ENCODE peak calls at places on chromosomes 3 and 15, in nine cellular contexts. One of them, this sample, is unnamed.

GRCh38 chr3:86282106-86282787 is 708.7 kb downstream of the VGLL3 start:
- DNase-seq in fibroblast of pulmonary artery: no peak
- DNase-seq in HFFc6: no peak
- DNase-seq in tibial artery: peak
- DNase-seq in CD4-positive, alpha-beta T cell: no peak
- DNase-seq in type B pancreatic cell: no peak
- DNase-seq in activated B cell treated with CpG ODN at 0.5 μM for 24 hours: no peak
- DNase-seq in dorsolateral prefrontal cortex: no peak
- DNase-seq in ovary: no peak
- DNase-seq in this sample: no peak

GRCh38 chr3:12454076-12454807 is 30.0 kb upstream of the TSEN2 start:
- DNase-seq in fibroblast of pulmonary artery: no peak
- DNase-seq in tibial artery: peak
- DNase-seq in dorsolateral prefrontal cortex: no peak
- DNase-seq in CD4-positive, alpha-beta T cell: no peak
- DNase-seq in type B pancreatic cell: no peak
- DNase-seq in ovary: no peak
- DNase-seq in activated B cell treated with CpG ODN at 0.5 μM for 24 hours: no peak
- DNase-seq in HFFc6: peak
- DNase-seq in this sample: no peak

GRCh38 chr3:135143474-135143873 is 348.4 kb downstream of the EPHB1 start:
- DNase-seq in activated B cell treated with CpG ODN at 0.5 μM for 24 hours: no peak
- DNase-seq in CD4-positive, alpha-beta T cell: no peak
- DNase-seq in type B pancreatic cell: no peak
- DNase-seq in HFFc6: no peak
- DNase-seq in ovary: no peak
- DNase-seq in fibroblast of pulmonary artery: no peak
- DNase-seq in dorsolateral prefrontal cortex: no peak
- DNase-seq in tibial artery: no peak
- DNase-seq in this sample: no peak

GRCh38 chr3:30397030-30397429 is 209.4 kb upstream of the TGFBR2 start:
- DNase-seq in fibroblast of pulmonary artery: no peak
- DNase-seq in CD4-positive, alpha-beta T cell: no peak
- DNase-seq in type B pancreatic cell: no peak
- DNase-seq in tibial artery: no peak
- DNase-seq in ovary: no peak
- DNase-seq in dorsolateral prefrontal cortex: no peak
- DNase-seq in HFFc6: no peak
- DNase-seq in activated B cell treated with CpG ODN at 0.5 μM for 24 hours: no peak
- DNase-seq in this sample: no peak

GRCh38 chr3:133452603-133453313 is 52.9 kb downstream of the BFSP2 start:
- DNase-seq in activated B cell treated with CpG ODN at 0.5 μM for 24 hours: no peak
- DNase-seq in dorsolateral prefrontal cortex: no peak
- DNase-seq in ovary: no peak
- DNase-seq in fibroblast of pulmonary artery: no peak
- DNase-seq in CD4-positive, alpha-beta T cell: no peak
- DNase-seq in type B pancreatic cell: no peak
- DNase-seq in tibial artery: no peak
- DNase-seq in HFFc6: peak
- DNase-seq in this sample: no peak

GRCh38 chr3:146065573-146066006 is 95.4 kb downstream of the PLOD2 start:
- DNase-seq in fibroblast of pulmonary artery: peak
- DNase-seq in ovary: no peak
- DNase-seq in activated B cell treated with CpG ODN at 0.5 μM for 24 hours: no peak
- DNase-seq in tibial artery: no peak
- DNase-seq in dorsolateral prefrontal cortex: no peak
- DNase-seq in HFFc6: peak
- DNase-seq in type B pancreatic cell: no peak
- DNase-seq in CD4-positive, alpha-beta T cell: no peak
- DNase-seq in this sample: no peak

GRCh38 chr15:42091753-42092665 is 2.4 kb downstream of the PLA2G4D start:
- DNase-seq in tibial artery: no peak
- DNase-seq in activated B cell treated with CpG ODN at 0.5 μM for 24 hours: no peak
- DNase-seq in HFFc6: peak
- DNase-seq in dorsolateral prefrontal cortex: no peak
- DNase-seq in fibroblast of pulmonary artery: no peak
- DNase-seq in CD4-positive, alpha-beta T cell: no peak
- DNase-seq in ovary: no peak
- DNase-seq in type B pancreatic cell: no peak
- DNase-seq in this sample: no peak

GRCh38 chr3:14261229-14261628 is 82.6 kb downstream of the LSM3 start:
- DNase-seq in type B pancreatic cell: peak
- DNase-seq in activated B cell treated with CpG ODN at 0.5 μM for 24 hours: peak
- DNase-seq in fibroblast of pulmonary artery: peak
- DNase-seq in tibial artery: peak
- DNase-seq in dorsolateral prefrontal cortex: peak
- DNase-seq in HFFc6: peak
- DNase-seq in CD4-positive, alpha-beta T cell: peak
- DNase-seq in ovary: peak
- DNase-seq in this sample: peak

GRCh38 chr3:58190291-58190690 is 20.5 kb downstream of the DNASE1L3 start:
- DNase-seq in tibial artery: no peak
- DNase-seq in fibroblast of pulmonary artery: no peak
- DNase-seq in activated B cell treated with CpG ODN at 0.5 μM for 24 hours: no peak
- DNase-seq in dorsolateral prefrontal cortex: no peak
- DNase-seq in CD4-positive, alpha-beta T cell: no peak
- DNase-seq in type B pancreatic cell: no peak
- DNase-seq in HFFc6: no peak
- DNase-seq in ovary: no peak
- DNase-seq in this sample: no peak

GRCh38 chr3:158896729-158897128 is 94.9 kb downstream of the MFSD1 start:
- DNase-seq in CD4-positive, alpha-beta T cell: no peak
- DNase-seq in fibroblast of pulmonary artery: no peak
- DNase-seq in ovary: no peak
- DNase-seq in activated B cell treated with CpG ODN at 0.5 μM for 24 hours: no peak
- DNase-seq in dorsolateral prefrontal cortex: no peak
- DNase-seq in type B pancreatic cell: no peak
- DNase-seq in tibial artery: no peak
- DNase-seq in HFFc6: no peak
- DNase-seq in this sample: no peak

GRCh38 chr15:78457101-78457500 is 19.1 kb downstream of the IREB2 start:
- DNase-seq in HFFc6: peak
- DNase-seq in ovary: no peak
- DNase-seq in dorsolateral prefrontal cortex: no peak
- DNase-seq in CD4-positive, alpha-beta T cell: no peak
- DNase-seq in activated B cell treated with CpG ODN at 0.5 μM for 24 hours: no peak
- DNase-seq in type B pancreatic cell: no peak
- DNase-seq in tibial artery: no peak
- DNase-seq in fibroblast of pulmonary artery: peak
- DNase-seq in this sample: no peak

GRCh38 chr3:135161425-135161824 is 366.4 kb downstream of the EPHB1 start:
- DNase-seq in ovary: no peak
- DNase-seq in type B pancreatic cell: no peak
- DNase-seq in HFFc6: no peak
- DNase-seq in dorsolateral prefrontal cortex: no peak
- DNase-seq in tibial artery: no peak
- DNase-seq in activated B cell treated with CpG ODN at 0.5 μM for 24 hours: no peak
- DNase-seq in CD4-positive, alpha-beta T cell: no peak
- DNase-seq in fibroblast of pulmonary artery: no peak
- DNase-seq in this sample: no peak

GRCh38 chr15:34297059-34297458 is 40.5 kb downstream of the SLC12A6 start:
- DNase-seq in tibial artery: no peak
- DNase-seq in HFFc6: peak
- DNase-seq in ovary: no peak
- DNase-seq in type B pancreatic cell: no peak
- DNase-seq in fibroblast of pulmonary artery: no peak
- DNase-seq in CD4-positive, alpha-beta T cell: no peak
- DNase-seq in dorsolateral prefrontal cortex: no peak
- DNase-seq in activated B cell treated with CpG ODN at 0.5 μM for 24 hours: no peak
- DNase-seq in this sample: no peak

GRCh38 chr15:70480196-70480856 is 283.0 kb downstream of the UACA start:
- DNase-seq in HFFc6: no peak
- DNase-seq in fibroblast of pulmonary artery: no peak
- DNase-seq in CD4-positive, alpha-beta T cell: peak
- DNase-seq in ovary: no peak
- DNase-seq in tibial artery: no peak
- DNase-seq in activated B cell treated with CpG ODN at 0.5 μM for 24 hours: no peak
- DNase-seq in type B pancreatic cell: no peak
- DNase-seq in dorsolateral prefrontal cortex: no peak
- DNase-seq in this sample: peak

GRCh38 chr3:52253314-52254260 is 8.0 kb downstream of the PPM1M start:
- DNase-seq in HFFc6: no peak
- DNase-seq in ovary: no peak
- DNase-seq in CD4-positive, alpha-beta T cell: peak
- DNase-seq in type B pancreatic cell: no peak
- DNase-seq in activated B cell treated with CpG ODN at 0.5 μM for 24 hours: peak
- DNase-seq in dorsolateral prefrontal cortex: peak
- DNase-seq in tibial artery: peak
- DNase-seq in fibroblast of pulmonary artery: peak
- DNase-seq in this sample: peak

GRCh38 chr3:121231872-121232271 is 313.9 kb downstream of the POLQ start:
- DNase-seq in tibial artery: no peak
- DNase-seq in ovary: no peak
- DNase-seq in HFFc6: no peak
- DNase-seq in CD4-positive, alpha-beta T cell: no peak
- DNase-seq in fibroblast of pulmonary artery: no peak
- DNase-seq in dorsolateral prefrontal cortex: no peak
- DNase-seq in activated B cell treated with CpG ODN at 0.5 μM for 24 hours: no peak
- DNase-seq in type B pancreatic cell: no peak
- DNase-seq in this sample: no peak

GRCh38 chr3:36800533-36801116 is 36.3 kb upstream of the DCLK3 start:
- DNase-seq in HFFc6: no peak
- DNase-seq in dorsolateral prefrontal cortex: no peak
- DNase-seq in fibroblast of pulmonary artery: no peak
- DNase-seq in activated B cell treated with CpG ODN at 0.5 μM for 24 hours: no peak
- DNase-seq in ovary: no peak
- DNase-seq in tibial artery: no peak
- DNase-seq in CD4-positive, alpha-beta T cell: no peak
- DNase-seq in type B pancreatic cell: no peak
- DNase-seq in this sample: no peak

GRCh38 chr15:55319537-55320325 is 709 bp downstream of the PIGB start:
- DNase-seq in HFFc6: no peak
- DNase-seq in type B pancreatic cell: no peak
- DNase-seq in tibial artery: no peak
- DNase-seq in CD4-positive, alpha-beta T cell: no peak
- DNase-seq in activated B cell treated with CpG ODN at 0.5 μM for 24 hours: no peak
- DNase-seq in fibroblast of pulmonary artery: peak
- DNase-seq in ovary: no peak
- DNase-seq in dorsolateral prefrontal cortex: no peak
- DNase-seq in this sample: peak

GRCh38 chr15:49832421-49832980 is 211.7 kb downstream of the DTWD1 start:
- DNase-seq in tibial artery: no peak
- DNase-seq in HFFc6: no peak
- DNase-seq in CD4-positive, alpha-beta T cell: no peak
- DNase-seq in activated B cell treated with CpG ODN at 0.5 μM for 24 hours: no peak
- DNase-seq in ovary: no peak
- DNase-seq in type B pancreatic cell: no peak
- DNase-seq in fibroblast of pulmonary artery: peak
- DNase-seq in dorsolateral prefrontal cortex: no peak
- DNase-seq in this sample: no peak

GRCh38 chr3:74267583-74268184 is 346.8 kb downstream of the CNTN3 start:
- DNase-seq in activated B cell treated with CpG ODN at 0.5 μM for 24 hours: no peak
- DNase-seq in dorsolateral prefrontal cortex: peak
- DNase-seq in type B pancreatic cell: no peak
- DNase-seq in ovary: no peak
- DNase-seq in CD4-positive, alpha-beta T cell: no peak
- DNase-seq in HFFc6: peak
- DNase-seq in tibial artery: no peak
- DNase-seq in fibroblast of pulmonary artery: peak
- DNase-seq in this sample: peak
- TF ChIP-seq CTCF in activated B cell treated with CpG ODN at 0.5 μM for 24 hours: no peak
- TF ChIP-seq CTCF in dorsolateral prefrontal cortex: peak
- TF ChIP-seq CTCF in type B pancreatic cell: peak
- TF ChIP-seq CTCF in ovary: peak
- TF ChIP-seq CTCF in CD4-positive, alpha-beta T cell: peak
- TF ChIP-seq CTCF in HFFc6: peak
- TF ChIP-seq CTCF in tibial artery: peak
- TF ChIP-seq CTCF in fibroblast of pulmonary artery: peak
- TF ChIP-seq CTCF in this sample: peak

DNA sequence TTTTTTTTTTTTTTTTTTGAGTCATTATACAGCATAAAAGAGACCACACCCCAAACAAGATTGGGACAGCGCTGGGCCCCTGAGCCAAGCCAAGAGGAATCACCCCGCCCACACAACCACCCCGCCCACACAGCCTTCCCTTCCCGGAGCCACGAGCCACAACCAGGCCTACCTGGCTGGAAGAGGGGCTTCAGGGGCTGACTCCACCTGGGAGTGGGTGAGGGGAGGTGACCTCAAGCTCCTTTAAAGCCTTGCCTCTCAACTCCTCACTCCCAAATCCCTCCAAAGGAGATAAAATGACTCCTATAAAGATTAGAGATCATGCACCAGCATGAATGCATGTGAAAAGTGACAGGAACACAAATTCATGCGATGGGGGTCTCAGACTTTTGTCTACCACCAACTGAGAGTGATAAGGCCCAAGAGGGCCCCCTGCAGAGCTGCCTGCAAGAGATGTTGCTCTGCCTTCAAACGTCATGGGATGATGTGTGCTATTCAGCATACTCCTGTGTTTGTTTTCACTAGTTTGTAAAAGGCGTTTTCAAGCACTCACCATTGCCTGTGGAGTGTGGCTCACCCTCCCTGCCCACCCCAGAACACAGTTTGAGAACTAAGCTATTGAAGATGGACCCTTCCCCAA is 23.1 kb upstream of the KLF13 start:
- DNase-seq in CD4-positive, alpha-beta T cell: no peak
- DNase-seq in ovary: no peak
- DNase-seq in type B pancreatic cell: peak
- DNase-seq in dorsolateral prefrontal cortex: no peak
- DNase-seq in tibial artery: peak
- DNase-seq in fibroblast of pulmonary artery: no peak
- DNase-seq in activated B cell treated with CpG ODN at 0.5 μM for 24 hours: no peak
- DNase-seq in HFFc6: no peak
- DNase-seq in this sample: no peak
- TF ChIP-seq CTCF in CD4-positive, alpha-beta T cell: no peak
- TF ChIP-seq CTCF in ovary: no peak
- TF ChIP-seq CTCF in type B pancreatic cell: no peak
- TF ChIP-seq CTCF in dorsolateral prefrontal cortex: no peak
- TF ChIP-seq CTCF in tibial artery: no peak
- TF ChIP-seq CTCF in fibroblast of pulmonary artery: no peak
- TF ChIP-seq CTCF in activated B cell treated with CpG ODN at 0.5 μM for 24 hours: no peak
- TF ChIP-seq CTCF in HFFc6: peak
- TF ChIP-seq CTCF in this sample: no peak

GRCh38 chr3:176347424-176348146 is 849.7 kb downstream of the TBL1XR1 start:
- DNase-seq in dorsolateral prefrontal cortex: no peak
- DNase-seq in fibroblast of pulmonary artery: no peak
- DNase-seq in CD4-positive, alpha-beta T cell: no peak
- DNase-seq in activated B cell treated with CpG ODN at 0.5 μM for 24 hours: no peak
- DNase-seq in ovary: no peak
- DNase-seq in tibial artery: no peak
- DNase-seq in HFFc6: no peak
- DNase-seq in type B pancreatic cell: no peak
- DNase-seq in this sample: no peak
- TF ChIP-seq CTCF in dorsolateral prefrontal cortex: no peak
- TF ChIP-seq CTCF in fibroblast of pulmonary artery: no peak
- TF ChIP-seq CTCF in CD4-positive, alpha-beta T cell: no peak
- TF ChIP-seq CTCF in activated B cell treated with CpG ODN at 0.5 μM for 24 hours: no peak
- TF ChIP-seq CTCF in ovary: no peak
- TF ChIP-seq CTCF in tibial artery: no peak
- TF ChIP-seq CTCF in HFFc6: no peak
- TF ChIP-seq CTCF in type B pancreatic cell: no peak
- TF ChIP-seq CTCF in this sample: no peak

DNA sequence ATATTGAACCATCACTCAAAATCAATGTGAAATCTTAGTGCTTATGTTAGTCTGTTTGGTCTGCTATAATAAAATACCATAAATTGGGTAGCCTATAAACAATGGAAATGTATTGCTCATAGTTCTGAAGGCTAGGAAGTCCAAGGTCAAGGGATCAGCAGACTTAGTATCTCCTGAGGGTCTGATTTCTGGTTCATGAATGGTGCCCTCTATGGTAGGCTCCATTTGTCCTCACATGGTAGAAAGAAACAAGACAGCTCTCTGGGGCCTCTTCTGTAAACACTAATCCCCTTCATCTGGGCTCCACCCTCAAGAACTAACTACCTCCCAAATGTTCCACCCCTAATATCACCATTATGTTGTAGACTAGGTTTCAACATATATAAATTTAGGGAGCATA is 15.0 kb upstream of the EOMES start:
- DNase-seq in CD4-positive, alpha-beta T cell: no peak
- DNase-seq in fibroblast of pulmonary artery: no peak
- DNase-seq in tibial artery: no peak
- DNase-seq in ovary: no peak
- DNase-seq in activated B cell treated with CpG ODN at 0.5 μM for 24 hours: no peak
- DNase-seq in dorsolateral prefrontal cortex: no peak
- DNase-seq in HFFc6: no peak
- DNase-seq in type B pancreatic cell: no peak
- DNase-seq in this sample: no peak
- TF ChIP-seq CTCF in CD4-positive, alpha-beta T cell: no peak
- TF ChIP-seq CTCF in fibroblast of pulmonary artery: no peak
- TF ChIP-seq CTCF in tibial artery: no peak
- TF ChIP-seq CTCF in ovary: no peak
- TF ChIP-seq CTCF in activated B cell treated with CpG ODN at 0.5 μM for 24 hours: no peak
- TF ChIP-seq CTCF in dorsolateral prefrontal cortex: no peak
- TF ChIP-seq CTCF in HFFc6: no peak
- TF ChIP-seq CTCF in type B pancreatic cell: no peak
- TF ChIP-seq CTCF in this sample: no peak

This sample was measured in GM20000.